ENCODE peak calls at places on chromosomes 3 and 15, in four cellular contexts. F, D, P and B are unnamed samples.

GRCh38 chr3:14371573-14372474 is 30.6 kb upstream of the SLC6A6 start:
- DNase-seq in F (peak), D (no peak), P (peak), B (no peak)

GRCh38 chr3:4153771-4154170 is 149.4 kb upstream of the SETMAR start:
- DNase-seq in F (no peak), D (no peak), P (no peak), B (no peak)

GRCh38 chr3:71728632-71729342 is 3.6 kb upstream of the EIF4E3 start:
- DNase-seq in F (peak), D (no peak), P (no peak), B (peak)

GRCh38 chr3:146968204-146968651 is 363.1 kb upstream of the PLSCR5 start:
- DNase-seq in F (no peak), D (no peak), P (no peak), B (peak)

GRCh38 chr15:90351479-90352108 is 490 bp upstream of the ZNF774 start:
- DNase-seq in F (no peak), D (no peak), P (no peak), B (peak)

GRCh38 chr3:45978348-45978747 is 17.3 kb downstream of the FYCO1 start:
- DNase-seq in F (no peak), D (no peak), P (no peak), B (no peak)

GRCh38 chr3:196486263-196486662 is 17.3 kb downstream of the RNF168 start:
- DNase-seq in F (no peak), D (no peak), P (no peak), B (no peak)

GRCh38 chr15:92949604-92950249 is 49.6 kb downstream of the CHD2 start:
- DNase-seq in F (no peak), D (no peak), P (peak), B (no peak)

GRCh38 chr3:52317601-52318000 is 1.5 kb downstream of the DNAH1 start:
- DNase-seq in F (peak), D (no peak), P (no peak), B (peak)

GRCh38 chr3:184175506-184175905 is 851 bp downstream of the AP2M1 start:
- DNase-seq in F (no peak), D (no peak), P (no peak), B (no peak)

GRCh38 chr3:34056951-34057390 is 258.5 kb downstream of the PDCD6IP start:
- DNase-seq in F (no peak), D (peak), P (no peak), B (no peak)

GRCh38 chr3:24493951-24494615 is 567 bp downstream of the THRB start:
- DNase-seq in F (peak), D (no peak), P (peak), B (peak)

GRCh38 chr3:46903341-46904302 is 26.1 kb downstream of the PTH1R start:
- DNase-seq in F (no peak), D (no peak), P (no peak), B (no peak)

GRCh38 chr3:29555590-29555989 is 274.7 kb downstream of the RBMS3 start:
- DNase-seq in F (no peak), D (no peak), P (no peak), B (no peak)

GRCh38 chr3:175001091-175001490 is 142.0 kb downstream of the NAALADL2 start:
- DNase-seq in F (no peak), D (no peak), P (no peak), B (no peak)

GRCh38 chr3:112605285-112605684 is 35.7 kb downstream of the CCDC80 start:
- DNase-seq in F (peak), D (no peak), P (no peak), B (no peak)

GRCh38 chr15:39084683-39085530 is 496.0 kb upstream of the THBS1 start:
- DNase-seq in F (peak), D (no peak), P (peak), B (no peak)

GRCh38 chr3:45606991-45607712 is 12.6 kb downstream of the LIMD1 start:
- DNase-seq in F (no peak), D (no peak), P (no peak), B (no peak)

GRCh38 chr15:48112242-48112641 is 8.5 kb upstream of the SLC24A5 start:
- DNase-seq in F (peak), D (no peak), P (peak), B (peak)

GRCh38 chr15:70401709-70402108 is 304.0 kb upstream of the TLE3 start:
- DNase-seq in F (no peak), D (no peak), P (no peak), B (no peak)

GRCh38 chr3:178964551-178964950 is 107.1 kb downstream of the ZMAT3 start:
- DNase-seq in F (no peak), D (no peak), P (no peak), B (no peak)

GRCh38 chr3:59709702-59710555 is 660.1 kb upstream of the CFAP20DC start:
- DNase-seq in F (no peak), D (no peak), P (no peak), B (no peak)

GRCh38 chr3:49017229-49017615 is 1.2 kb downstream of the DALRD3 start:
- DNase-seq in F (no peak), D (no peak), P (no peak), B (no peak)

GRCh38 chr15:58457466-58457965 is 25.7 kb downstream of the LIPC start:
- DNase-seq in F (no peak), D (peak), P (no peak), B (no peak)

GRCh38 chr3:175107231-175107630 is 248.1 kb downstream of the NAALADL2 start:
- DNase-seq in F (no peak), D (no peak), P (no peak), B (no peak)

GRCh38 chr3:157312366-157312745 is 124.3 kb upstream of the PTX3 start:
- DNase-seq in F (no peak), D (no peak), P (no peak), B (no peak)

GRCh38 chr3:8966150-8966819 is 3.0 kb upstream of the RAD18 start:
- DNase-seq in F (no peak), D (no peak), P (no peak), B (no peak)

GRCh38 chr3:8966820-8967348 is 3.6 kb upstream of the RAD18 start:
- DNase-seq in F (no peak), D (no peak), P (no peak), B (no peak)

GRCh38 chr3:8962226-8962861 is 928 bp downstream of the RAD18 start:
- DNase-seq in F (no peak), D (no peak), P (no peak), B (no peak)

GRCh38 chr3:8963137-8963853 is at the start of gene RAD18:
- DNase-seq in F (peak), D (peak), P (peak), B (peak)

GRCh38 chr3:8964436-8965370 is 1.4 kb upstream of the RAD18 start:
- DNase-seq in F (no peak), D (no peak), P (peak), B (peak)
- TF ChIP-seq TCF12 in F (peak), D (no peak), P (no peak), B (no peak)

GRCh38 chr15:33865416-33865815 is 102.9 kb upstream of the CHRM5 start:
- DNase-seq in F (no peak), D (no peak), P (no peak), B (no peak)
- TF ChIP-seq TCF12 in F (no peak), D (no peak), P (no peak), B (no peak)

GRCh38 chr15:65096481-65097385 is 18.3 kb downstream of the UBAP1L start:
- DNase-seq in F (no peak), D (no peak), P (no peak), B (no peak)
- TF ChIP-seq TCF12 in F (no peak), D (no peak), P (no peak), B (no peak)

DNA sequence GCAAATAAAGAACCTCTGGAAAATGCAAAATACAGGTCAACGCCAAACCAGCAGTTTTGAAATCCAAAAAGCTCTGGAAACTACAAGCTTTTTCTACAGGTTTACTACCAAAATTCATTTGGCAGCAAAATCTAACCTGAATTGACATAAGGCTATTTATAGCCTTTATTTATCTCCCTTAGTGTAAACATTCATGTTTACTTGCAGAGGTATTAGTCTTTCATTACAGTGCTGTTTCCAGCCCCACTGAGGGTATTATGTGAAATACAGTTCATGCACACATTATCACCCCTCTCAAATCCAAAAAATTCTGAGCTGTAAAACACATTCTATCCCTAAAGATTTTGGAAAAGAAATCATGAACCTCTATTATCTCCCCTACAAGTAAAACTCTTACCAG is 7.2 kb downstream of the SKIC8 start:
- DNase-seq in F (no peak), D (no peak), P (no peak), B (no peak)
- TF ChIP-seq TCF12 in F (no peak), D (no peak), P (no peak), B (no peak)

DNA sequence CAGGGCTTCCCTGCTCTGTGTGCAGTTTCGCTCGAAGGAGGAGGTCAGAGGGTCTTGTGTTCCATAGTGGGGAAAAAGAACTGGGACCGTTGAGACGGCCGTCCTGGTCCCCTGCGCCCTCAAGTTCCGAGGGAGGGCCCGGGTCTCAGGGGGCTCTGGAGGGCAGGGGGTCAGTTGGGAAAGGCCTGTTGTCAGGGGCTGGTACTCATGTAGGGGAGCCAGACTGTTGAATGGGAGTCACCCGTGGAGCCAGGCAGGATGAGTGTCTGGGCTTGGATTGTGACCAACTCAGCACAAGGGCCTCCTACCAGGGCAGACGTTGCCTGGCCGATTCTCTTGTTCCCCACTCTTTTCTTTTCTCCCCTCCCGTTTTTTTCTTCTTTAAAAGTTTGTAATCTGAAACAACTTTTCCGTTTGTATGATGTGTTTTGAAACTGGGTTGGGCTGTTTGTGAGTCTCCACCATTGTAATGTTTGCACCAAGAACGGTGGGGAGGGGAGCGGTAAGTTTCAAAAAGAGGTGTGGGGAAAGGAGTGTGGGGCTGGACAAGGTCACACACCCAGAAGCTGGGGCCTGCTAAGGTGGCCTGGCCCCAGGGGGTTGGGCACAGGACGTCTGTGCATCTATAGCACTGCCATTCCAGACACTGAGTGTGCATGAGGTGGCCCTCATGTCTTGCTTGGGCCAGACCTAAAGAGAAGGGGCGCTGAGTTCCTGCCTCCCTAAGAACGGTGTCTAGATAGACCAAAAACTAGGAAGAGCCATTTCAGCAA is 1.1 kb downstream of the CMTM7 start:
- DNase-seq in F (peak), D (no peak), P (no peak), B (no peak)
- TF ChIP-seq TCF12 in F (no peak), D (no peak), P (no peak), B (no peak)

GRCh38 chr3:159607856-159608255 is 380.8 kb upstream of the IL12A start:
- DNase-seq in F (no peak), D (no peak), P (no peak), B (no peak)
- TF ChIP-seq TCF12 in F (no peak), D (no peak), P (no peak), B (no peak)

GRCh38 chr15:67758610-67759300 is 66.6 kb upstream of the SKOR1 start:
- DNase-seq in F (no peak), D (no peak), P (no peak), B (no peak)

GRCh38 chr15:67755936-67756335 is 69.4 kb upstream of the SKOR1 start:
- DNase-seq in F (no peak), D (no peak), P (no peak), B (no peak)

GRCh38 chr15:67750371-67750770 is 74.9 kb upstream of the SKOR1 start:
- DNase-seq in F (no peak), D (no peak), P (no peak), B (no peak)

GRCh38 chr15:67753901-67754300 is 71.4 kb upstream of the SKOR1 start:
- DNase-seq in F (no peak), D (no peak), P (no peak), B (no peak)

GRCh38 chr15:67755264-67755663 is 70.0 kb upstream of the SKOR1 start:
- DNase-seq in F (no peak), D (no peak), P (no peak), B (no peak)
- TF ChIP-seq TCF12 in F (no peak), D (no peak), P (no peak), B (no peak)

DNA sequence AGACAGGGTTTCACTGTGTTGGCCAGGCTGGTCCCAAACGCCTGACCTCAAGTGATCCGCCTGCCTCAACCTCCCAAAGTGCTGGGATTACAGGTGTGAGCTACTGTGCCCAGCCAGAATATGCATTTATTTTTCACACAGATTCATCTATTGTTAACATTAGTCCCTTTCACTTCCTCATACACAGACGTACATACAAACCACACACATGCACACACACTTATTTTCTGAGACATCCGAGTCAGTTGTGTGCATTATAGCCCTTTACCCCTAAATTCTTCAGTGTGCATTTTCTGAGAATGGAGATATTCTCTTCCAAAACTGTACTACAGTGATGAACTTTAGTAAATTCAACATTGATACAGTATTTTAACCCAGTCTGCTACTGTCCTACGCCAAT is 15.0 kb upstream of the MEX3B start:
- DNase-seq in F (no peak), D (no peak), P (no peak), B (no peak)
- TF ChIP-seq TCF12 in F (no peak), D (no peak), P (no peak), B (no peak)

DNA sequence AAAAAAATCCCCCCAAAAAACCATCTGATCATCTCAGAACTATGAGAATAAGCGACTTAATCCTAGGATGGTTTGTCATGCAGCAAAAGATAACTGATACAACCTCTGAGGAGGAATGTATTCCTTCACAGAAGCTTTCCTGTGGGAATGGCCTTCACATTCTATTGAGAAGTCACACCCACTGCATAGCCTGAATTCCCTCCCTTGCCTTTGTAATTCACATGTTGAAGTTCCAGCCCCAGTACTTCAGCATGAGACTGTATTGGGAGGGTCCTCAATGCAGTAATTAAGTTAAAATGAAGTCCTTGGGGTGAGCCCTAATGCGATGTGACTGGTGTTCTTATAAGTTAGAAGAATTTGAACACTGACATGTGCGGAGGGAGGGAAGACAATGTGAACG is 395.2 kb downstream of the TUSC7 start:
- DNase-seq in F (no peak), D (no peak), P (no peak), B (no peak)
- TF ChIP-seq TCF12 in F (no peak), D (no peak), P (no peak), B (no peak)